ENCODE peak calls at places on chromosomes 16 and 17, in seven cellular contexts. One of them, this sample, is unnamed.

GRCh38 chr17:19766421-19767270 is 18.5 kb upstream of the ALDH3A1 start:
- DNase-seq in activated naive CD4-positive, alpha-beta T cell: peak; percentile 26
- DNase-seq in IMR-90: peak; percentile 41
- DNase-seq in stimulated activated CD4-positive, alpha-beta T cell treated with anti-CD3 and anti-CD28 coated beads, Interleukin-12 subunit alpha, Interleukin-12 subunit beta, amount 100 ng/mL, for 48 hours: peak; percentile 73
- DNase-seq in retina: peak; percentile 81
- DNase-seq in NCI-H1930: peak; percentile 19
- DNase-seq in adrenal gland: peak; percentile 83
- DNase-seq in this sample: no peak

GRCh38 chr16:3880623-3881498 is at the start of gene CREBBP:
- DNase-seq in activated naive CD4-positive, alpha-beta T cell: peak; percentile 58
- DNase-seq in IMR-90: peak; percentile 80
- DNase-seq in stimulated activated CD4-positive, alpha-beta T cell treated with anti-CD3 and anti-CD28 coated beads, Interleukin-12 subunit alpha, Interleukin-12 subunit beta, amount 100 ng/mL, for 48 hours: peak; percentile 81
- DNase-seq in retina: peak; percentile 79
- DNase-seq in NCI-H1930: peak; percentile 82
- DNase-seq in adrenal gland: peak; percentile 84
- DNase-seq in this sample: peak; percentile 93

GRCh38 chr17:77453613-77454559 is 313.1 kb downstream of the SEC14L1 start:
- DNase-seq in activated naive CD4-positive, alpha-beta T cell: no peak
- DNase-seq in IMR-90: no peak
- DNase-seq in stimulated activated CD4-positive, alpha-beta T cell treated with anti-CD3 and anti-CD28 coated beads, Interleukin-12 subunit alpha, Interleukin-12 subunit beta, amount 100 ng/mL, for 48 hours: no peak
- DNase-seq in retina: no peak
- DNase-seq in NCI-H1930: no peak
- DNase-seq in adrenal gland: no peak
- DNase-seq in this sample: no peak

GRCh38 chr17:2054740-2055493 is at the start of gene HIC1:
- DNase-seq in activated naive CD4-positive, alpha-beta T cell: peak; percentile 63
- DNase-seq in IMR-90: peak; percentile 73
- DNase-seq in stimulated activated CD4-positive, alpha-beta T cell treated with anti-CD3 and anti-CD28 coated beads, Interleukin-12 subunit alpha, Interleukin-12 subunit beta, amount 100 ng/mL, for 48 hours: peak; percentile 73
- DNase-seq in retina: peak; percentile 92
- DNase-seq in NCI-H1930: peak; percentile 51
- DNase-seq in adrenal gland: peak; percentile 76
- DNase-seq in this sample: no peak

GRCh38 chr17:44761932-44762810 is 3.4 kb downstream of the ADAM11 start:
- DNase-seq in activated naive CD4-positive, alpha-beta T cell: no peak
- DNase-seq in IMR-90: no peak
- DNase-seq in stimulated activated CD4-positive, alpha-beta T cell treated with anti-CD3 and anti-CD28 coated beads, Interleukin-12 subunit alpha, Interleukin-12 subunit beta, amount 100 ng/mL, for 48 hours: no peak
- DNase-seq in retina: no peak
- DNase-seq in NCI-H1930: no peak
- DNase-seq in adrenal gland: no peak
- DNase-seq in this sample: no peak

GRCh38 chr17:61806081-61806828 is 57.1 kb downstream of the BRIP1 start:
- DNase-seq in activated naive CD4-positive, alpha-beta T cell: no peak
- DNase-seq in IMR-90: no peak
- DNase-seq in stimulated activated CD4-positive, alpha-beta T cell treated with anti-CD3 and anti-CD28 coated beads, Interleukin-12 subunit alpha, Interleukin-12 subunit beta, amount 100 ng/mL, for 48 hours: no peak
- DNase-seq in retina: no peak
- DNase-seq in NCI-H1930: peak; percentile 57
- DNase-seq in adrenal gland: no peak
- DNase-seq in this sample: no peak

GRCh38 chr16:23518435-23518891 is 8.2 kb upstream of the GGA2 start:
- DNase-seq in activated naive CD4-positive, alpha-beta T cell: no peak
- DNase-seq in IMR-90: peak; percentile 32
- DNase-seq in stimulated activated CD4-positive, alpha-beta T cell treated with anti-CD3 and anti-CD28 coated beads, Interleukin-12 subunit alpha, Interleukin-12 subunit beta, amount 100 ng/mL, for 48 hours: no peak
- DNase-seq in retina: no peak
- DNase-seq in NCI-H1930: no peak
- DNase-seq in adrenal gland: no peak
- DNase-seq in this sample: no peak

GRCh38 chr17:10295728-10296343 is 77.0 kb downstream of the MYH13 start:
- DNase-seq in activated naive CD4-positive, alpha-beta T cell: no peak
- DNase-seq in IMR-90: peak; percentile 33
- DNase-seq in stimulated activated CD4-positive, alpha-beta T cell treated with anti-CD3 and anti-CD28 coated beads, Interleukin-12 subunit alpha, Interleukin-12 subunit beta, amount 100 ng/mL, for 48 hours: peak; percentile 18
- DNase-seq in retina: peak; percentile 25
- DNase-seq in NCI-H1930: peak; percentile 14
- DNase-seq in adrenal gland: peak; percentile 42
- DNase-seq in this sample: no peak

GRCh38 chr16:58615280-58615679 is 14.3 kb downstream of the CNOT1 start:
- DNase-seq in activated naive CD4-positive, alpha-beta T cell: no peak
- DNase-seq in IMR-90: peak; percentile 63
- DNase-seq in stimulated activated CD4-positive, alpha-beta T cell treated with anti-CD3 and anti-CD28 coated beads, Interleukin-12 subunit alpha, Interleukin-12 subunit beta, amount 100 ng/mL, for 48 hours: no peak
- DNase-seq in retina: no peak
- DNase-seq in NCI-H1930: no peak
- DNase-seq in adrenal gland: no peak
- DNase-seq in this sample: no peak

This sample was measured in mesenteric fat pad.